ENCODE peak calls at places on chromosomes 16 and 17, in nine cellular contexts. Q is NCI-H1092; Z is GM03348; A is NCI-H187; E is stimulated activated CD4-positive, alpha-beta T cell treated with anti-CD3 and anti-CD28 coated beads, Interleukin-15, amount 100 ng/mL, for 1 hour; P is stimulated activated CD8-positive, alpha-beta memory T cell treated with anti-CD3 and anti-CD28 coated beads, Interleukin-4, amount 100 ng/mL, for 24 hours; R is AML-193; D is activated naive CD4-positive, alpha-beta T cell treated with Interleukin-2 at 50 U/mL for 16 hours; O is activated CD4-positive, alpha-beta T cell treated with anti-CD3 and anti-CD28 coated beads, Interleukin-2, amount 50 U/mL, for 48 hours. M is an unnamed sample.

GRCh38 chr16:20315764-20316163 is 11.5 kb downstream of the GP2 start:
- DNase-seq in O (no peak), D (no peak), A (no peak), E (no peak), Z (no peak), R (no peak), Q (no peak), P (no peak), M (no peak)

GRCh38 chr17:58327363-58328194 is 1.0 kb downstream of the TSPOAP1 start:
- DNase-seq in Q (no peak), A (no peak), R (no peak), P (no peak), O (peak; percentile 68), D (no peak), E (no peak), Z (no peak), M (no peak)

GRCh38 chr16:54212893-54213292 is 73.7 kb downstream of the IRX3 start:
- DNase-seq in D (no peak), Z (no peak), O (no peak), P (no peak), R (no peak), E (no peak), Q (no peak), A (no peak), M (no peak)

GRCh38 chr17:27506348-27507218 is 50.3 kb downstream of the KSR1 start:
- DNase-seq in E (no peak), Q (no peak), A (no peak), Z (no peak), D (no peak), R (no peak), O (no peak), P (no peak), M (no peak)

GRCh38 chr17:82241926-82242697 is 13.3 kb downstream of the SLC16A3 start:
- DNase-seq in O (no peak), A (no peak), P (no peak), R (no peak), Z (peak; percentile 52), D (no peak), Q (no peak), E (no peak), M (no peak)

GRCh38 chr17:49624896-49625295 is 49.2 kb downstream of the NXPH3 start:
- DNase-seq in A (no peak), P (no peak), E (no peak), O (no peak), Q (no peak), R (no peak), Z (peak; percentile 50), D (no peak), M (no peak)

GRCh38 chr17:39938140-39938869 is 10.8 kb downstream of the LRRC3C start:
- DNase-seq in A (no peak), D (no peak), E (no peak), Z (no peak), O (no peak), P (no peak), Q (no peak), R (no peak), M (no peak)

GRCh38 chr16:50644730-50645129 is 36.4 kb downstream of the SNX20 start:
- DNase-seq in O (peak; percentile 49), Q (no peak), R (no peak), A (no peak), E (no peak), P (peak; percentile 15), D (peak; percentile 24), Z (peak; percentile 43), M (peak; percentile 40)

GRCh38 chr16:81136331-81137011 is 40.3 kb upstream of the GCSH start:
- DNase-seq in P (no peak), A (no peak), E (no peak), Z (no peak), Q (no peak), D (no peak), O (no peak), R (no peak), M (no peak)

GRCh38 chr16:56202036-56202435 is 10.7 kb downstream of the GNAO1 start:
- DNase-seq in D (peak; percentile 25), E (no peak), O (peak; percentile 30), R (no peak), Z (no peak), Q (no peak), A (no peak), P (no peak), M (peak; percentile 24)

GRCh38 chr16:89581045-89581695 is 5.6 kb downstream of the CPNE7 start:
- DNase-seq in P (no peak), Z (peak; percentile 95), Q (no peak), E (no peak), O (no peak), D (no peak), A (no peak), R (no peak), M (no peak)

GRCh38 chr17:48960834-48961515 is 7.4 kb downstream of the GIP start:
- DNase-seq in R (no peak), E (no peak), O (no peak), A (no peak), Q (no peak), D (no peak), Z (peak; percentile 37), P (no peak), M (no peak)

GRCh38 chr17:35119370-35120185 is at the start of gene RAD51D:
- DNase-seq in E (peak; percentile 74), D (peak; percentile 79), R (peak; percentile 85), P (peak; percentile 69), Q (peak; percentile 71), O (peak; percentile 82), A (peak; percentile 55), Z (peak; percentile 95), M (peak; percentile 56)

GRCh38 chr17:45753645-45754225 is 30.4 kb upstream of the CRHR1 start:
- DNase-seq in O (no peak), A (no peak), R (no peak), Q (no peak), Z (no peak), P (no peak), E (no peak), D (no peak), M (no peak)

GRCh38 chr16:81932668-81933067 is 78.6 kb downstream of the SDR42E1 start:
- DNase-seq in O (no peak), P (no peak), R (no peak), Q (no peak), D (no peak), E (no peak), A (no peak), Z (no peak), M (no peak)